ENCODE peak calls at places on chromosomes 5 and 9, in six cellular contexts. W is B cell; F is stimulated activated CD8-positive, alpha-beta memory T cell treated with anti-CD3 and anti-CD28 coated beads, Interleukin-15, amount 100 ng/mL, for 4 hours; Z is left cardiac atrium; H is HT1080; I is aorta. O is an unnamed sample.

GRCh38 chr9:131654857-131655577 is 84.9 kb downstream of the RAPGEF1 start:
- DNase-seq in I (no peak), W (peak), H (no peak), Z (no peak), F (no peak), O (no peak)

GRCh38 chr5:136425914-136426313 is 60.6 kb upstream of the TRPC7 start:
- DNase-seq in H (no peak), W (no peak), I (no peak), Z (no peak), F (no peak), O (no peak)

GRCh38 chr5:174493536-174493935 is 230.8 kb upstream of the MSX2 start:
- DNase-seq in W (no peak), Z (no peak), F (no peak), H (no peak), I (no peak), O (no peak)

GRCh38 chr5:137200906-137201305 is 298.2 kb downstream of the SPOCK1 start:
- DNase-seq in I (no peak), F (no peak), Z (no peak), H (no peak), W (no peak), O (no peak)

GRCh38 chr9:9142001-9142400 is 1342.4 kb upstream of the DMAC1 start:
- DNase-seq in W (no peak), Z (no peak), H (no peak), I (no peak), F (no peak), O (no peak)

GRCh38 chr5:154236-154635 is 37.1 kb upstream of the LRRC14B start:
- DNase-seq in I (no peak), H (peak), W (no peak), Z (no peak), F (no peak), O (no peak)

GRCh38 chr5:150513375-150514309 is 5.7 kb downstream of the NDST1 start:
- DNase-seq in F (no peak), Z (no peak), H (peak), W (no peak), I (no peak), O (no peak)

GRCh38 chr5:24855485-24855884 is 210.7 kb upstream of the CDH10 start:
- DNase-seq in F (no peak), Z (no peak), W (no peak), H (no peak), I (no peak), O (no peak)

GRCh38 chr5:14366763-14367162 is 214.8 kb upstream of the OTULINL start:
- DNase-seq in F (no peak), I (no peak), W (no peak), H (no peak), Z (no peak), O (no peak)

GRCh38 chr5:119484884-119485283 is 32.6 kb downstream of the HSD17B4 start:
- DNase-seq in H (no peak), F (no peak), Z (no peak), I (no peak), W (no peak), O (no peak)

GRCh38 chr9:125637264-125637663 is 69.7 kb downstream of the MAPKAP1 start:
- DNase-seq in H (no peak), I (no peak), W (no peak), Z (no peak), F (no peak), O (no peak)

GRCh38 chr5:149007174-149007573 is 55.7 kb downstream of the SH3TC2 start:
- DNase-seq in Z (no peak), I (no peak), H (peak), F (no peak), W (no peak), O (no peak)

GRCh38 chr9:122498883-122499288 is 11.7 kb upstream of the OR1J2 start:
- DNase-seq in Z (no peak), F (no peak), W (no peak), H (peak), I (no peak), O (peak)

GRCh38 chr5:960551-960950 is 48.1 kb upstream of the NKD2 start:
- DNase-seq in Z (no peak), W (no peak), F (no peak), H (no peak), I (peak), O (no peak)

GRCh38 chr9:130765135-130766030 is 69.7 kb upstream of the ABL1 start:
- DNase-seq in F (no peak), Z (no peak), I (no peak), H (peak), W (no peak), O (no peak)

GRCh38 chr5:36457511-36458260 is 148.7 kb upstream of the SLC1A3 start:
- DNase-seq in W (no peak), H (peak), Z (no peak), I (no peak), F (no peak), O (no peak)

GRCh38 chr5:882253-883185 is 10.1 kb downstream of the BRD9 start:
- DNase-seq in H (no peak), F (no peak), I (no peak), W (no peak), Z (no peak), O (no peak)

O was measured in SW 1271.